ENCODE peak calls at places on chromosomes 7 and 10, in five cellular contexts. One of them, this sample, is unnamed.

GRCh38 chr10:124685251-124685650 is 58.9 kb downstream of the FAM53B start:
- DNase-seq in fibroblast of the aortic adventitia: no peak
- DNase-seq in MM.1S: no peak
- DNase-seq in GM23338: peak; percentile 20
- DNase-seq in OCI-LY7: peak; percentile 39
- DNase-seq in this sample: no peak

GRCh38 chr10:52805414-52806285 is 33.1 kb upstream of the MBL2 start:
- DNase-seq in fibroblast of the aortic adventitia: no peak
- DNase-seq in MM.1S: no peak
- DNase-seq in GM23338: peak; percentile 9
- DNase-seq in OCI-LY7: no peak
- DNase-seq in this sample: no peak

GRCh38 chr7:107718456-107719193 is 25.3 kb upstream of the CBLL1 start:
- DNase-seq in fibroblast of the aortic adventitia: no peak
- DNase-seq in MM.1S: no peak
- DNase-seq in GM23338: no peak
- DNase-seq in OCI-LY7: no peak
- DNase-seq in this sample: no peak

GRCh38 chr10:124294811-124295770 is 123.6 kb downstream of the OAT start:
- DNase-seq in fibroblast of the aortic adventitia: no peak
- DNase-seq in MM.1S: no peak
- DNase-seq in GM23338: no peak
- DNase-seq in OCI-LY7: no peak
- DNase-seq in this sample: no peak

GRCh38 chr10:100828744-100829102 is 83.3 kb downstream of the PAX2 start:
- DNase-seq in fibroblast of the aortic adventitia: no peak
- DNase-seq in MM.1S: peak; percentile 33
- DNase-seq in GM23338: peak; percentile 62
- DNase-seq in OCI-LY7: peak; percentile 15
- DNase-seq in this sample: no peak

GRCh38 chr10:78730754-78731153 is 338.0 kb upstream of the ZMIZ1 start:
- DNase-seq in fibroblast of the aortic adventitia: no peak
- DNase-seq in MM.1S: no peak
- DNase-seq in GM23338: no peak
- DNase-seq in OCI-LY7: no peak
- DNase-seq in this sample: no peak

GRCh38 chr10:78944658-78945333 is 124.0 kb upstream of the ZMIZ1 start:
- DNase-seq in fibroblast of the aortic adventitia: peak; percentile 98
- DNase-seq in MM.1S: no peak
- DNase-seq in GM23338: no peak
- DNase-seq in OCI-LY7: no peak
- DNase-seq in this sample: no peak

GRCh38 chr7:102189756-102190155 is 96.9 kb upstream of the SH2B2 start:
- DNase-seq in fibroblast of the aortic adventitia: no peak
- DNase-seq in MM.1S: no peak
- DNase-seq in GM23338: no peak
- DNase-seq in OCI-LY7: no peak
- DNase-seq in this sample: no peak

GRCh38 chr10:12875100-12875499 is 126.4 kb downstream of the CCDC3 start:
- DNase-seq in fibroblast of the aortic adventitia: peak; percentile 69
- DNase-seq in MM.1S: no peak
- DNase-seq in GM23338: no peak
- DNase-seq in OCI-LY7: no peak
- DNase-seq in this sample: no peak

GRCh38 chr10:34918060-34918840 is 103.2 kb upstream of the PARD3 start:
- DNase-seq in fibroblast of the aortic adventitia: no peak
- DNase-seq in MM.1S: no peak
- DNase-seq in GM23338: peak; percentile 36
- DNase-seq in OCI-LY7: no peak
- DNase-seq in this sample: no peak

GRCh38 chr7:85688712-85689111 is 501.9 kb upstream of the SEMA3D start:
- DNase-seq in fibroblast of the aortic adventitia: peak; percentile 37
- DNase-seq in MM.1S: no peak
- DNase-seq in GM23338: no peak
- DNase-seq in OCI-LY7: no peak
- DNase-seq in this sample: no peak

GRCh38 chr10:71236822-71237682 is 24.7 kb downstream of the UNC5B start:
- DNase-seq in fibroblast of the aortic adventitia: no peak
- DNase-seq in MM.1S: no peak
- DNase-seq in GM23338: no peak
- DNase-seq in OCI-LY7: no peak
- DNase-seq in this sample: no peak

GRCh38 chr10:63976538-63976937 is 455.3 kb downstream of the REEP3 start:
- DNase-seq in fibroblast of the aortic adventitia: peak; percentile 6
- DNase-seq in MM.1S: peak; percentile 61
- DNase-seq in GM23338: peak; percentile 82
- DNase-seq in OCI-LY7: peak; percentile 37
- DNase-seq in this sample: peak; percentile 24

GRCh38 chr7:99789441-99790070 is 5.6 kb upstream of the CYP3A4 start:
- DNase-seq in fibroblast of the aortic adventitia: no peak
- DNase-seq in MM.1S: no peak
- DNase-seq in GM23338: no peak
- DNase-seq in OCI-LY7: no peak
- DNase-seq in this sample: no peak

GRCh38 chr7:41134242-41134872 is 568.5 kb downstream of the INHBA start:
- DNase-seq in fibroblast of the aortic adventitia: peak; percentile 53
- DNase-seq in MM.1S: no peak
- DNase-seq in GM23338: no peak
- DNase-seq in OCI-LY7: peak; percentile 5
- DNase-seq in this sample: peak; percentile 49

GRCh38 chr7:77746824-77747165 is 50.5 kb downstream of the RSBN1L start:
- DNase-seq in fibroblast of the aortic adventitia: no peak
- DNase-seq in MM.1S: no peak
- DNase-seq in GM23338: no peak
- DNase-seq in OCI-LY7: no peak
- DNase-seq in this sample: no peak

GRCh38 chr7:17298840-17299476 is 506 bp downstream of the AHR start:
- DNase-seq in fibroblast of the aortic adventitia: no peak
- DNase-seq in MM.1S: peak; percentile 56
- DNase-seq in GM23338: peak; percentile 76
- DNase-seq in OCI-LY7: no peak
- DNase-seq in this sample: no peak

GRCh38 chr7:27740449-27741086 is 606 bp downstream of the TAX1BP1 start:
- DNase-seq in fibroblast of the aortic adventitia: peak; percentile 65
- DNase-seq in MM.1S: peak; percentile 93
- DNase-seq in GM23338: peak; percentile 97
- DNase-seq in OCI-LY7: peak; percentile 82
- DNase-seq in this sample: peak; percentile 50

GRCh38 chr7:45342236-45342635 is 184.6 kb downstream of the RAMP3 start:
- DNase-seq in fibroblast of the aortic adventitia: no peak
- DNase-seq in MM.1S: peak; percentile 92
- DNase-seq in GM23338: no peak
- DNase-seq in OCI-LY7: no peak
- DNase-seq in this sample: no peak

GRCh38 chr7:110181768-110182167 is 909.2 kb upstream of the LRRN3 start:
- DNase-seq in fibroblast of the aortic adventitia: no peak
- DNase-seq in MM.1S: no peak
- DNase-seq in GM23338: no peak
- DNase-seq in OCI-LY7: no peak
- DNase-seq in this sample: no peak

GRCh38 chr10:116486774-116487448 is 58.8 kb upstream of the PNLIP start:
- DNase-seq in fibroblast of the aortic adventitia: no peak
- DNase-seq in MM.1S: no peak
- DNase-seq in GM23338: no peak
- DNase-seq in OCI-LY7: no peak
- DNase-seq in this sample: no peak

DNA sequence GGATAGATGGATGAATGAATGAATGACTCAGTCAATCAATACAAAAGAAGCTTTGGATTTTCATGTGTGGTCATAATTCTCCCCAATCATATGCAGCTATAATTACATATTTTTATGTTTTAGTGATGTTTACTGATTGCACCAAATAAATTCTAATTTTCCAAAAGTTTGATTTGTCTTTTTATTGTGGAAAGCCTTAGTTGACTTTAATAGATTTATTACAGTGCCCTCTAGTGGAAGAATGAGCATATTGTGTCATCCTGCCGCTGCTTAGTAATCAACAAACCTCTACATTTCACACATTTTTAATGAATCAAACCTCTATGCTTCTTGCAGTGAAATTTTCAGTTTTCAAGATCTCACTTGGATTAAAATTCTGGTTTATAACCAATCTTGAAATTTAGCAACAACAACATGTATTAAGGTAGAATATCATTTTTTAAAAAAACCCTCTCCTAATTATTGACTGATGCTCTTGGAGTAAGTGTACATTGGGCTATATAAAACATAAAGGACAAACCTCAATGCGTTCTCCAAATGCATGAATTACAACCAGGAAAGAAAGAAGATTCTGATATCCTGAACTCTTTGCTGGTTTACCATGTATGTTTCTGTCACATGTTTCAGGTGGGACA is 55.6 kb upstream of the PNLIP start:
- DNase-seq in fibroblast of the aortic adventitia: peak; percentile 26
- DNase-seq in MM.1S: peak; percentile 48
- DNase-seq in GM23338: peak; percentile 76
- DNase-seq in OCI-LY7: peak; percentile 27
- DNase-seq in this sample: no peak
- TF ChIP-seq CTCF in fibroblast of the aortic adventitia: peak; percentile 46
- TF ChIP-seq CTCF in MM.1S: peak; percentile 70
- TF ChIP-seq CTCF in GM23338: peak; percentile 57
- TF ChIP-seq CTCF in OCI-LY7: peak; percentile 90
- TF ChIP-seq CTCF in this sample: peak; percentile 47

DNA sequence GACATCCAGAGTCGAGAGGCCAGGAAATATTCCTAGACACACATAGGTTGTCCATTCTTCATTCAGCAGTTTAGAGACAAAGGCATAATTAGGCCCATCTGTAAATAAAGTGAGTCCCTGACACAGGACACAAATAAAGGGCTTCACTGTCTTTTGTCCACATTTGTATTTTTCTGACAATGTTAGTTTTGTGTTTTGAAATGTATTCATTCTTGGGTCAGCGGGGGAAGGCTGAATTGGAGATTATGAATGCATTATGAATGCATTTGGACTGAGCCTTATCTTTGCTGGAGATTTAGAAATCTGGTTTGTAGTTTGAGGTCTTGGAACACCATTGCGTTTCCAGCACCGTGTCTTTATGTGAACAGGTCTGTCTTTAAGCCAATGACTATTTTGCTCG is 334.7 kb downstream of the WDR11 start:
- DNase-seq in fibroblast of the aortic adventitia: no peak
- DNase-seq in MM.1S: no peak
- DNase-seq in GM23338: no peak
- DNase-seq in OCI-LY7: no peak
- DNase-seq in this sample: no peak
- H3K4me3 ChIP-seq in fibroblast of the aortic adventitia: no peak overlapping the region
- H3K4me3 ChIP-seq in MM.1S: no peak overlapping the region
- H3K4me3 ChIP-seq in GM23338: no peak overlapping the region
- H3K4me3 ChIP-seq in OCI-LY7: no peak overlapping the region
- H3K4me3 ChIP-seq in this sample: no peak overlapping the region

DNA sequence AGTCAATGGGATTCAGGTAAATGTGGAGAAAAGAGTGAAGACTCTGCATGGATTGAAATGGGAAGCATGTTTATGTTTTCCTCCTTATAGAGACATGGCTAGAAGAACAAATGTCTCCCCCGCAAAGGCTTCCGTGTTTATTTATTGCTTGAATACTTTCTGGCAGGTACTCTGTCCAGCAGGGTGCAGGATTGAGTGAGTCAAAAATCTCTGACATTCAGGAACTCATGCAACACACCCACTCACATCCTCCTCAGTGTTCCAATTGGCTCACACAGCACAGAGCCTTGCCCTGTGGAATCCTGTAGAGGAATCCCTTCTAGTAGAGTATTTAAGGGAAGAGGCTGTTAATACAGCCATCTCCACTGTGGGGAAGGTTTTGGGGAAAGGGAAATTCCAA is 290.3 kb upstream of the VWC2 start:
- DNase-seq in fibroblast of the aortic adventitia: no peak
- DNase-seq in MM.1S: peak; percentile 28
- DNase-seq in GM23338: peak; percentile 28
- DNase-seq in OCI-LY7: peak; percentile 15
- DNase-seq in this sample: peak; percentile 2
- TF ChIP-seq CTCF in fibroblast of the aortic adventitia: no peak
- TF ChIP-seq CTCF in MM.1S: peak; percentile 9
- TF ChIP-seq CTCF in GM23338: peak; percentile 53
- TF ChIP-seq CTCF in OCI-LY7: peak; percentile 63
- TF ChIP-seq CTCF in this sample: peak; percentile 32

GRCh38 chr7:67866054-67866453 is 869.4 kb downstream of the TYW1 start:
- DNase-seq in fibroblast of the aortic adventitia: no peak
- DNase-seq in MM.1S: no peak
- DNase-seq in GM23338: no peak
- DNase-seq in OCI-LY7: no peak
- DNase-seq in this sample: no peak
- H3K4me3 ChIP-seq in fibroblast of the aortic adventitia: no peak overlapping the region
- H3K4me3 ChIP-seq in MM.1S: no peak overlapping the region
- H3K4me3 ChIP-seq in GM23338: no peak overlapping the region
- H3K4me3 ChIP-seq in OCI-LY7: no peak overlapping the region
- H3K4me3 ChIP-seq in this sample: no peak overlapping the region

DNA sequence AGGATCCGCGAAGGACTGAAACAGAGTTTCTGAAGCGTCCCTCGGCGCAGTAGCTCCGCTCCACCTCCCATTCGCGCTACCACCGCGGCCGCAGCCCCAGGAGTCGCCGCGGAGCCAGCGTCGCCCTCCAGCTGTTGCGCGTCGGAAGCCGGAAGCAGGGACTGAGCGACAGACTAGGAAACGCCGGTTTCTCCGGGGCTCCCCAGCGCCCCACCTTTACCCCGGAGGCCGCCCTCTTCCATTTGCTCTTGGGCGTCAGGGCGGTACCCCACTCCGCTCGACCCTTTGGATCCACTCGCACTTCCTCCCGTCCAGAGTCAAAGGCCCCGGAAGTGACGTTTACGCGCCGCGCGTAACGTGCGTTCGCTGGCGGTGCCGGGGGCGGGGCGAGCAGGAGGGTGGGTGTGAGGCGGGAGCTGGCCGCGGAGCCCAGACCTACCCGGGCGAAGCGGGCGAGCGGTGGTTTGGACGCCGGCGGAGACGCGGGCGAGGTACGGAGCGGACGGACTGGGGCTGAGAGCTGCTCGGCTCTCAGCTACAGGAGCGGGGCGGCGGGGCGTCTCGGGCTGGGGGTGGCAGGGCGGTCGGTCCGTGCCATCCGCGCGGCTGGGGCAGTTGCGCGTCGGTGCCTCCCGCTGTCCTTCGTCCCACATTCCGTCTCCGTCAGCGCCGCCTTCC is at the start of gene RABGEF1:
- DNase-seq in fibroblast of the aortic adventitia: peak; percentile 93
- DNase-seq in MM.1S: peak; percentile 98
- DNase-seq in GM23338: peak; percentile 100
- DNase-seq in OCI-LY7: peak; percentile 97
- DNase-seq in this sample: peak; percentile 93
- TF ChIP-seq CTCF in fibroblast of the aortic adventitia: no peak
- TF ChIP-seq CTCF in MM.1S: no peak
- TF ChIP-seq CTCF in GM23338: no peak
- TF ChIP-seq CTCF in OCI-LY7: no peak
- TF ChIP-seq CTCF in this sample: no peak

GRCh38 chr10:31924833-31925232 is 3.8 kb downstream of the ARHGAP12 start:
- DNase-seq in fibroblast of the aortic adventitia: no peak
- DNase-seq in MM.1S: no peak
- DNase-seq in GM23338: no peak
- DNase-seq in OCI-LY7: no peak
- DNase-seq in this sample: no peak

GRCh38 chr10:31926765-31927596 is 1.6 kb downstream of the ARHGAP12 start:
- DNase-seq in fibroblast of the aortic adventitia: no peak
- DNase-seq in MM.1S: no peak
- DNase-seq in GM23338: no peak
- DNase-seq in OCI-LY7: no peak
- DNase-seq in this sample: no peak

GRCh38 chr10:31928531-31929259 is at the start of gene ARHGAP12:
- DNase-seq in fibroblast of the aortic adventitia: peak; percentile 73
- DNase-seq in MM.1S: peak; percentile 86
- DNase-seq in GM23338: peak; percentile 92
- DNase-seq in OCI-LY7: peak; percentile 85
- DNase-seq in this sample: no peak

GRCh38 chr10:31927597-31928530 is 767 bp downstream of the ARHGAP12 start:
- DNase-seq in fibroblast of the aortic adventitia: peak; percentile 56
- DNase-seq in MM.1S: peak; percentile 48
- DNase-seq in GM23338: peak; percentile 79
- DNase-seq in OCI-LY7: peak; percentile 73
- DNase-seq in this sample: no peak

GRCh38 chr10:31926154-31926553 is 2.5 kb downstream of the ARHGAP12 start:
- DNase-seq in fibroblast of the aortic adventitia: no peak
- DNase-seq in MM.1S: no peak
- DNase-seq in GM23338: no peak
- DNase-seq in OCI-LY7: no peak
- DNase-seq in this sample: no peak
- H3K4me3 ChIP-seq in fibroblast of the aortic adventitia: peak overlapping the region; percentile 19
- H3K4me3 ChIP-seq in MM.1S: no peak overlapping the region
- H3K4me3 ChIP-seq in GM23338: no peak overlapping the region
- H3K4me3 ChIP-seq in OCI-LY7: no peak overlapping the region
- H3K4me3 ChIP-seq in this sample: no peak overlapping the region

This sample was measured in GM12864.